ENCODE peak calls at places on chromosomes 1 and 21, in five cellular contexts. U is kidney, E is GM13977, Z is K562, N is MCF 10A. M is an unnamed sample.

GRCh38 chr1:113811353-113811887 is 856 bp downstream of the RSBN1 start:
- DNase-seq in N (peak), E (peak), U (peak), Z (peak), M (peak)

GRCh38 chr1:5644281-5645134 is 347.7 kb downstream of the NPHP4 start:
- DNase-seq in Z (no peak), U (no peak), E (no peak), N (no peak), M (peak)

GRCh38 chr1:202411421-202411820 is 62.9 kb downstream of the PPP1R12B start:
- DNase-seq in E (no peak), U (no peak), N (no peak), Z (no peak), M (no peak)

GRCh38 chr21:27464643-27465042 is 497.8 kb upstream of the ADAMTS5 start:
- DNase-seq in Z (no peak), N (no peak), U (no peak), E (no peak), M (no peak)

GRCh38 chr1:77762072-77762476 is 2.4 kb upstream of the USP33 start:
- DNase-seq in U (no peak), Z (peak), N (peak), E (no peak), M (no peak)

GRCh38 chr1:222107975-222108374 is 366.1 kb upstream of the DUSP10 start:
- DNase-seq in E (no peak), N (no peak), Z (no peak), U (no peak), M (no peak)

GRCh38 chr1:171754381-171754705 is 12.5 kb upstream of the VAMP4 start:
- DNase-seq in N (peak), E (no peak), Z (no peak), U (no peak), M (no peak)

GRCh38 chr1:77399250-77400086 is 117.6 kb downstream of the AK5 start:
- DNase-seq in Z (no peak), E (no peak), U (no peak), N (no peak), M (no peak)

GRCh38 chr1:54302951-54303843 is 103.0 kb downstream of the SSBP3 start:
- DNase-seq in U (no peak), Z (no peak), N (no peak), E (no peak), M (no peak)

GRCh38 chr1:172320723-172321122 is 99.8 kb upstream of the C1orf105 start:
- DNase-seq in Z (no peak), U (peak), E (no peak), N (no peak), M (no peak)

GRCh38 chr1:30888391-30888790 is 20.2 kb downstream of the SDC3 start:
- DNase-seq in U (peak), Z (no peak), E (no peak), N (no peak), M (no peak)

GRCh38 chr1:119767486-119767885 is 1.2 kb downstream of the HMGCS2 start:
- DNase-seq in N (no peak), U (no peak), E (no peak), Z (no peak), M (no peak)

GRCh38 chr1:53362851-53363642 is 35.2 kb upstream of the LRP8 start:
- DNase-seq in Z (peak), U (peak), N (no peak), E (no peak), M (no peak)

GRCh38 chr1:205521646-205522150 is 17.2 kb downstream of the CDK18 start:
- DNase-seq in Z (no peak), U (no peak), N (no peak), E (no peak), M (no peak)

GRCh38 chr1:63199666-63200065 is 122.7 kb upstream of the FOXD3 start:
- DNase-seq in Z (no peak), U (no peak), E (no peak), N (no peak), M (no peak)

GRCh38 chr1:76068953-76069561 is 5.5 kb upstream of the ST6GALNAC3 start:
- DNase-seq in U (no peak), E (no peak), Z (no peak), N (no peak), M (no peak)

GRCh38 chr1:4379451-4380175 is 274.8 kb upstream of the AJAP1 start:
- DNase-seq in E (no peak), U (no peak), N (no peak), Z (no peak), M (no peak)

GRCh38 chr21:33854604-33855003 is 61.0 kb downstream of the ATP5PO start:
- DNase-seq in Z (no peak), E (no peak), N (peak), U (no peak), M (no peak)

GRCh38 chr1:183385746-183386145 is 32.4 kb downstream of the NMNAT2 start:
- DNase-seq in E (no peak), Z (no peak), U (no peak), N (peak), M (no peak)

GRCh38 chr1:15744122-15744679 is 1.9 kb downstream of the TMEM82 start:
- DNase-seq in N (no peak), E (no peak), U (peak), Z (no peak), M (no peak)

GRCh38 chr1:116356673-116357072 is 16.4 kb upstream of the ATP1A1 start:
- DNase-seq in E (no peak), Z (no peak), N (no peak), U (no peak), M (no peak)

GRCh38 chr1:83990734-83991133 is 8.2 kb downstream of the TTLL7 start:
- DNase-seq in U (no peak), N (peak), E (no peak), Z (no peak), M (no peak)

GRCh38 chr1:95309031-95309459 is 75.0 kb downstream of the RWDD3 start:
- DNase-seq in N (peak), Z (peak), E (no peak), U (no peak), M (no peak)

DNA sequence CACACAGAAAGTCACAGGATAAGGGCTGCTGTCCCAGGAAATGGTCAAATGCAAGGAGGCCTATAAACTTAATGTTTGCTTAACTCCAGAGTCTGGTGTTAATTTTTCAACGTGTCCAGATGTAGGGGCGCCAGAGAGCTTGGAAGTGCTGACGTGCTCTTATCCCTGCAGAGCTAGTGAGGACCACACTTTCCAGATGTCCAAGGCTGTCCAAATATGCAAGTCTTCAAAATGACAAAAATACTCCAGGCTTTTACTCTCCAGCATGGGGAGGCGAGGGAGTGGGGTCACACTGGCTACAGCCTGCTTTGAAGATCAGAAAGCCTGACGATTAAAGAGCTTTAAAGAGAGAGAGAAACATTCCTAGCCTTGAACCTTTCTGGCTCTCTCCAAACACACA is 57.6 kb downstream of the ABCA4 start:
- DNase-seq in U (no peak), Z (no peak), E (no peak), N (peak), M (no peak)
- TF ChIP-seq CTCF in U (peak), Z (peak), E (peak), N (no peak), M (no peak)

GRCh38 chr21:45098867-45099266 is 24.5 kb downstream of the ADARB1 start:
- DNase-seq in E (peak), N (peak), Z (peak), U (no peak), M (peak)
- TF ChIP-seq CTCF in E (peak), N (peak), Z (peak), U (no peak), M (peak)

GRCh38 chr1:118304722-118305344 is 119.8 kb upstream of the SPAG17 start:
- DNase-seq in E (no peak), Z (no peak), U (no peak), N (peak), M (no peak)
- TF ChIP-seq CTCF in E (peak), Z (peak), U (peak), N (peak), M (peak)

DNA sequence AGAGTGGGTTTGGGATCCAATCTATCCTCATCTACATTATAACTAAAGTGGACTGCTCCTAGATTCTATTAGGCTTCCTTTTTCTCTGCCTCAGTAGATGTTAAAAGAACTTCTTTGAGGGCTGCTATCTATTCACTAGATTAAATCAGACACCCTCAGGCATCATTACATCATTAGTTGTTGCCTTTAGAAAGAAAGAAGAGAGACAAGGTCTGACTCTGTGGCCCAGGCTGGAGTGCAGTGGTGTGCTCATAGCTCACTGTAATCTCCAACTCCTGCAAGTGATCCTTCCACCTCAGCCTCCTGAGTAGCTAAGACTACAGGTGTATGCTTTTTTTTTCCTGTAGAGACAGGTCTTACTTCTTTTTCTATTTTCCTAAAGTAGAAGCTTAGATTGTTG is 71.1 kb upstream of the EXO1 start:
- DNase-seq in Z (no peak), E (no peak), N (no peak), U (no peak), M (no peak)
- TF ChIP-seq CTCF in Z (no peak), E (no peak), N (no peak), U (no peak), M (no peak)

DNA sequence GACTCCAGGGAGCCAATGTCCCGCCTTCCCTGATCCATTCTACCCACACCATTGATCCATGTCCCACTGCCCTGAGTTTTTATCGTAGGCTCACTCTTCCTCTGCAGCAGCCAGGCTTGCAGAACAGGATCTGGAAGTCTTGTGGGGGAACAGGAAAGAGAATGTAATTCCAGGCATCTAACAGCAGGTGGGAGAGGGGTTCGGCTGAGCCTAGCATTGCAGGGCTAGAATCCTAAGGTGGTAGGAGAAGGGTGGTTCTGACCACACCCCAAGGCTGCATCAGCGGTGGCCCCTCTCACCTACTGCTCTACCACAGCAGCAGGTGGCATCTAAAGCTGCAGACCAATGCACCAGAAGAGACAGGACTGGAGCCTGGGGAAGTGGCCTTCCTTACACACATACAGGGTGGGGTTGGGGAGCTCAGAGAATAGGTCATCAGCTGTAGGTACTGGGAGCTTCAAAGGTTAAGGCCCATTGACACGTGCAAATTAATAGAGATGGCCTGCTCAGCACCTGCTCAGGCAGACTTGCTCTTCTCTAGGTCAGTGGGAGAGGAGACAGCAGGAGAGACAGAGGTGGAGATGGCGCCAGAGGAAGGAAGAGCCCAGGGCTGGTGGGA is 20.5 kb downstream of the KNCN start:
- DNase-seq in N (no peak), E (no peak), U (no peak), Z (no peak), M (no peak)
- TF ChIP-seq CTCF in N (peak), E (no peak), U (no peak), Z (peak), M (no peak)

GRCh38 chr1:177012342-177012741 is 152.2 kb downstream of the ASTN1 start:
- DNase-seq in E (no peak), U (no peak), Z (no peak), N (no peak), M (no peak)
- TF ChIP-seq CTCF in E (no peak), U (no peak), Z (no peak), N (no peak), M (no peak)

GRCh38 chr1:64378826-64379225 is 91.1 kb upstream of the CACHD1 start:
- DNase-seq in E (no peak), N (no peak), U (no peak), Z (peak), M (no peak)
- TF ChIP-seq CTCF in E (no peak), N (no peak), U (peak), Z (peak), M (no peak)

GRCh38 chr1:161196111-161196510 is 2.7 kb downstream of the ADAMTS4 start:
- DNase-seq in U (no peak), N (no peak), E (no peak), Z (no peak), M (no peak)

GRCh38 chr1:161192476-161193465 is 6.1 kb downstream of the ADAMTS4 start:
- DNase-seq in E (peak), N (peak), Z (peak), U (peak), M (peak)

GRCh38 chr1:161195171-161195570 is 3.7 kb downstream of the ADAMTS4 start:
- DNase-seq in U (peak), N (no peak), Z (no peak), E (no peak), M (no peak)

GRCh38 chr1:161191971-161192370 is 6.9 kb downstream of the ADAMTS4 start:
- DNase-seq in Z (no peak), E (no peak), N (no peak), U (peak), M (no peak)

DNA sequence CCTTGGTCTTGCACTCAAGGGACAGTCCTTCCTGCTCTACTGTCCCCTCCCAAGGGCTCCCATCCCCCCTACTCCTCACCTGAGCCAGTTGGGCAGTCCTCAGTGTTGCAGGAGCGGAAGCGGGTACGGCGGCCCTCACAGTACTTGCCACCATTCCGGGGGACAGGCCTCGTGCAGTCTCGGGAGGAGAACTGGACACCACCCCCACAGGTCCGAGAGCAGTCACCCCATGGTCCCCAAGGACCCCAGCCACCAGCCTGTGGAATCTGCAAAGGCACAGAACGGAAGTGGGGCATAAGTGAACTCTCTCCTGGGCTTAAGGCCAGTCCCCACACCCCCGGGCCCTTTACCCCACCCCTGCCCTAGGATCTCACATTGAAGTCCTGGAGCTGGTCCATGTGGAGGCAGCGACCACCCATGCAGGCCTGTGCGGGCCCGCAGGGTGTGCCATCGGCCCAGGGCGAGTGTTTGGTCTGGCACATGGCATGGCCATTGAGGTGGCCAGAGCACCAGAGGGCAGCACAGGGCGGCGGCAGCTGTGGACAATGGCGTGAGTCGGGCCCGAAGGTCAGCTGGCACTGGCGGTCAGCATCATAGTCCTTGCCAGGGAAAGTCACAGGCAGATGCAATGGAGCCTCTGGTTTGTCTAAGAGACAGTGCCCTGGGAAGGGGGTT is 5.2 kb downstream of the ADAMTS4 start:
- DNase-seq in Z (no peak), N (no peak), E (no peak), U (peak), M (no peak)
- TF ChIP-seq CTCF in Z (no peak), N (no peak), E (no peak), U (peak), M (no peak)

DNA sequence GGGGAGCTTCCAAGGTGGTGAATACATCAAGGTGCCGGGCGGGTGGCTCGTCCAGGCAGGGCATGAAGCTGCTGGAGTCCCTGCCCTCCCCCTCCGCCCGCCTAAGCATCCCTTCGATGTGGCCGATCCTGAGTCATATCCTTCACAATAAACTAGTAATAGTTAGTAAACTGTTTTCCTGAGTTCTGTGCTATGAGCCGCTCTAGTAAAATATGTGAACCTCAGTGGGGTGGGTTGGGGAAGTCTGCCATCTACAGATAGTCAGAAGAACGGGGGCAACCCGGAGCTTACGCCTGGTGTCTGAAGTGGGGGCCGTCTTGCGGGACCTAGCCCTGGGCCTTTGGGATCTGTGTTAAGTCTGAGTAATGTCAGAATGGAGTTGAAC is 21.6 kb downstream of the C2CD2 start:
- DNase-seq in U (no peak), Z (peak), E (peak), N (peak), M (no peak)
- TF ChIP-seq CTCF in U (no peak), Z (peak), E (peak), N (no peak), M (no peak)

GRCh38 chr1:206751891-206752290 is 18.7 kb upstream of the IL19 start:
- DNase-seq in E (no peak), U (no peak), Z (no peak), N (no peak), M (no peak)
- TF ChIP-seq CTCF in E (no peak), U (no peak), Z (no peak), N (no peak), M (no peak)

M was measured in GM13976.